ENCODE peak calls at places on chromosomes 2 and 18, in ten cellular contexts. One of them, this sample, is unnamed.

GRCh38 chr18:56097561-56098095 is 509.6 kb upstream of the TCF4 start:
- DNase-seq in occipital lobe: no peak
- DNase-seq in amygdala: no peak
- DNase-seq in stimulated activated naive B cell treated with anti-CD40 and anti-IgM and Interleukin-4, amounts not matched to agents 10 μg/mL and 1 μg/mL and 100 μg/mL, for 72 hours: no peak
- DNase-seq in GM12865: no peak
- DNase-seq in foreskin fibroblast: no peak
- DNase-seq in AG08395: no peak
- DNase-seq in RWPE1: no peak
- DNase-seq in iPS-NIHi11: no peak
- DNase-seq in T-helper 2 cell: no peak
- DNase-seq in this sample: no peak

GRCh38 chr2:55099878-55100820 is 49.9 kb upstream of the RTN4 start:
- DNase-seq in occipital lobe: no peak
- DNase-seq in amygdala: no peak
- DNase-seq in stimulated activated naive B cell treated with anti-CD40 and anti-IgM and Interleukin-4, amounts not matched to agents 10 μg/mL and 1 μg/mL and 100 μg/mL, for 72 hours: no peak
- DNase-seq in GM12865: no peak
- DNase-seq in foreskin fibroblast: peak
- DNase-seq in AG08395: peak
- DNase-seq in RWPE1: no peak
- DNase-seq in iPS-NIHi11: no peak
- DNase-seq in T-helper 2 cell: no peak
- DNase-seq in this sample: no peak

GRCh38 chr18:7629416-7629815 is 62.3 kb downstream of the PTPRM start:
- DNase-seq in occipital lobe: no peak
- DNase-seq in amygdala: no peak
- DNase-seq in stimulated activated naive B cell treated with anti-CD40 and anti-IgM and Interleukin-4, amounts not matched to agents 10 μg/mL and 1 μg/mL and 100 μg/mL, for 72 hours: no peak
- DNase-seq in GM12865: no peak
- DNase-seq in foreskin fibroblast: no peak
- DNase-seq in AG08395: no peak
- DNase-seq in RWPE1: no peak
- DNase-seq in iPS-NIHi11: no peak
- DNase-seq in T-helper 2 cell: no peak
- DNase-seq in this sample: no peak

GRCh38 chr2:74047152-74047551 is 62.4 kb downstream of the TET3 start:
- DNase-seq in occipital lobe: no peak
- DNase-seq in amygdala: no peak
- DNase-seq in stimulated activated naive B cell treated with anti-CD40 and anti-IgM and Interleukin-4, amounts not matched to agents 10 μg/mL and 1 μg/mL and 100 μg/mL, for 72 hours: no peak
- DNase-seq in GM12865: no peak
- DNase-seq in foreskin fibroblast: no peak
- DNase-seq in AG08395: no peak
- DNase-seq in RWPE1: no peak
- DNase-seq in iPS-NIHi11: no peak
- DNase-seq in T-helper 2 cell: no peak
- DNase-seq in this sample: no peak

GRCh38 chr2:95728878-95729511 is 137.2 kb downstream of the TRIM43 start:
- DNase-seq in occipital lobe: peak
- DNase-seq in amygdala: peak
- DNase-seq in stimulated activated naive B cell treated with anti-CD40 and anti-IgM and Interleukin-4, amounts not matched to agents 10 μg/mL and 1 μg/mL and 100 μg/mL, for 72 hours: peak
- DNase-seq in GM12865: peak
- DNase-seq in foreskin fibroblast: peak
- DNase-seq in AG08395: peak
- DNase-seq in RWPE1: peak
- DNase-seq in iPS-NIHi11: peak
- DNase-seq in T-helper 2 cell: no peak
- DNase-seq in this sample: no peak

GRCh38 chr2:229160180-229160579 is 110.9 kb downstream of the PID1 start:
- DNase-seq in occipital lobe: no peak
- DNase-seq in amygdala: no peak
- DNase-seq in stimulated activated naive B cell treated with anti-CD40 and anti-IgM and Interleukin-4, amounts not matched to agents 10 μg/mL and 1 μg/mL and 100 μg/mL, for 72 hours: no peak
- DNase-seq in GM12865: no peak
- DNase-seq in foreskin fibroblast: no peak
- DNase-seq in AG08395: no peak
- DNase-seq in RWPE1: no peak
- DNase-seq in iPS-NIHi11: no peak
- DNase-seq in T-helper 2 cell: no peak
- DNase-seq in this sample: no peak

GRCh38 chr2:48146552-48146951 is 240.3 kb upstream of the FBXO11 start:
- DNase-seq in occipital lobe: no peak
- DNase-seq in amygdala: no peak
- DNase-seq in stimulated activated naive B cell treated with anti-CD40 and anti-IgM and Interleukin-4, amounts not matched to agents 10 μg/mL and 1 μg/mL and 100 μg/mL, for 72 hours: no peak
- DNase-seq in GM12865: no peak
- DNase-seq in foreskin fibroblast: no peak
- DNase-seq in AG08395: no peak
- DNase-seq in RWPE1: no peak
- DNase-seq in iPS-NIHi11: no peak
- DNase-seq in T-helper 2 cell: peak
- DNase-seq in this sample: no peak

GRCh38 chr2:152466041-152466440 is 131.1 kb downstream of the FMNL2 start:
- DNase-seq in occipital lobe: no peak
- DNase-seq in amygdala: no peak
- DNase-seq in stimulated activated naive B cell treated with anti-CD40 and anti-IgM and Interleukin-4, amounts not matched to agents 10 μg/mL and 1 μg/mL and 100 μg/mL, for 72 hours: no peak
- DNase-seq in GM12865: peak
- DNase-seq in foreskin fibroblast: peak
- DNase-seq in AG08395: no peak
- DNase-seq in RWPE1: peak
- DNase-seq in iPS-NIHi11: no peak
- DNase-seq in T-helper 2 cell: no peak
- DNase-seq in this sample: no peak

GRCh38 chr2:20509766-20510490 is 63.1 kb downstream of the RHOB start:
- DNase-seq in occipital lobe: peak
- DNase-seq in amygdala: no peak
- DNase-seq in stimulated activated naive B cell treated with anti-CD40 and anti-IgM and Interleukin-4, amounts not matched to agents 10 μg/mL and 1 μg/mL and 100 μg/mL, for 72 hours: no peak
- DNase-seq in GM12865: peak
- DNase-seq in foreskin fibroblast: peak
- DNase-seq in AG08395: no peak
- DNase-seq in RWPE1: peak
- DNase-seq in iPS-NIHi11: peak
- DNase-seq in T-helper 2 cell: no peak
- DNase-seq in this sample: no peak

GRCh38 chr2:37629529-37629928 is 41.9 kb downstream of the CDC42EP3 start:
- DNase-seq in occipital lobe: no peak
- DNase-seq in amygdala: no peak
- DNase-seq in stimulated activated naive B cell treated with anti-CD40 and anti-IgM and Interleukin-4, amounts not matched to agents 10 μg/mL and 1 μg/mL and 100 μg/mL, for 72 hours: no peak
- DNase-seq in GM12865: peak
- DNase-seq in foreskin fibroblast: peak
- DNase-seq in AG08395: no peak
- DNase-seq in RWPE1: peak
- DNase-seq in iPS-NIHi11: no peak
- DNase-seq in T-helper 2 cell: no peak
- DNase-seq in this sample: no peak

GRCh38 chr18:34772887-34773286 is 62.8 kb downstream of the DTNA start:
- DNase-seq in occipital lobe: no peak
- DNase-seq in amygdala: no peak
- DNase-seq in stimulated activated naive B cell treated with anti-CD40 and anti-IgM and Interleukin-4, amounts not matched to agents 10 μg/mL and 1 μg/mL and 100 μg/mL, for 72 hours: no peak
- DNase-seq in GM12865: no peak
- DNase-seq in foreskin fibroblast: peak
- DNase-seq in AG08395: peak
- DNase-seq in RWPE1: no peak
- DNase-seq in iPS-NIHi11: no peak
- DNase-seq in T-helper 2 cell: no peak
- DNase-seq in this sample: no peak

GRCh38 chr2:237961637-237962036 is 5.2 kb upstream of the UBE2F start:
- DNase-seq in occipital lobe: no peak
- DNase-seq in amygdala: no peak
- DNase-seq in stimulated activated naive B cell treated with anti-CD40 and anti-IgM and Interleukin-4, amounts not matched to agents 10 μg/mL and 1 μg/mL and 100 μg/mL, for 72 hours: no peak
- DNase-seq in GM12865: no peak
- DNase-seq in foreskin fibroblast: no peak
- DNase-seq in AG08395: no peak
- DNase-seq in RWPE1: no peak
- DNase-seq in iPS-NIHi11: no peak
- DNase-seq in T-helper 2 cell: no peak
- DNase-seq in this sample: no peak

GRCh38 chr2:109450574-109451265 is 163.0 kb downstream of the SEPTIN10 start:
- DNase-seq in occipital lobe: no peak
- DNase-seq in amygdala: no peak
- DNase-seq in stimulated activated naive B cell treated with anti-CD40 and anti-IgM and Interleukin-4, amounts not matched to agents 10 μg/mL and 1 μg/mL and 100 μg/mL, for 72 hours: no peak
- DNase-seq in GM12865: no peak
- DNase-seq in foreskin fibroblast: no peak
- DNase-seq in AG08395: no peak
- DNase-seq in RWPE1: no peak
- DNase-seq in iPS-NIHi11: no peak
- DNase-seq in T-helper 2 cell: no peak
- DNase-seq in this sample: no peak

GRCh38 chr2:227103583-227103982 is 60.4 kb downstream of the COL4A4 start:
- DNase-seq in occipital lobe: no peak
- DNase-seq in amygdala: no peak
- DNase-seq in stimulated activated naive B cell treated with anti-CD40 and anti-IgM and Interleukin-4, amounts not matched to agents 10 μg/mL and 1 μg/mL and 100 μg/mL, for 72 hours: no peak
- DNase-seq in GM12865: no peak
- DNase-seq in foreskin fibroblast: no peak
- DNase-seq in AG08395: no peak
- DNase-seq in RWPE1: no peak
- DNase-seq in iPS-NIHi11: no peak
- DNase-seq in T-helper 2 cell: no peak
- DNase-seq in this sample: no peak